ENCODE peak calls at places on chromosomes 11 and 22, in eight cellular contexts. C, T, K, V, S, P, X and B are unnamed samples.
A peak's percentile ranks its signal among the peaks of the same experiment; 100 is the strongest.

GRCh38 chr11:87180743-87181142 is 143.0 kb downstream of the TMEM135 start:
- DNase-seq in C (no peak), T (no peak), K (no peak), V (no peak), S (peak; percentile 65), P (peak; percentile 73), X (peak; percentile 43), B (no peak)

GRCh38 chr11:118921121-118921928 is 4.4 kb downstream of the BCL9L start:
- DNase-seq in C (no peak), T (peak; percentile 89), K (no peak), V (peak; percentile 66), S (peak; percentile 88), P (peak; percentile 98), X (peak; percentile 97), B (no peak)

GRCh38 chr11:1326435-1327063 is 17.1 kb upstream of the TOLLIP start:
- DNase-seq in C (no peak), T (no peak), K (no peak), V (no peak), S (peak; percentile 73), P (no peak), X (peak; percentile 69), B (no peak)

GRCh38 chr11:46288451-46288850 is 11.0 kb downstream of the CREB3L1 start:
- DNase-seq in C (no peak), T (no peak), K (no peak), V (no peak), S (no peak), P (no peak), X (no peak), B (no peak)

GRCh38 chr11:90847268-90847886 is 624.5 kb upstream of the CHORDC1 start:
- DNase-seq in C (no peak), T (no peak), K (no peak), V (no peak), S (no peak), P (no peak), X (no peak), B (no peak)

GRCh38 chr22:35310556-35311550 is 11.2 kb downstream of the TOM1 start:
- DNase-seq in C (no peak), T (no peak), K (no peak), V (no peak), S (no peak), P (no peak), X (no peak), B (no peak)

GRCh38 chr11:131065435-131066295 is 149.4 kb upstream of the SNX19 start:
- DNase-seq in C (no peak), T (no peak), K (no peak), V (no peak), S (no peak), P (no peak), X (no peak), B (no peak)

GRCh38 chr11:130202818-130203671 is 43.5 kb downstream of the ST14 start:
- DNase-seq in C (no peak), T (no peak), K (no peak), V (no peak), S (no peak), P (no peak), X (no peak), B (no peak)

GRCh38 chr11:71432761-71433647 is 15.2 kb downstream of the DHCR7 start:
- DNase-seq in C (no peak), T (no peak), K (no peak), V (no peak), S (no peak), P (peak; percentile 3), X (no peak), B (no peak)

GRCh38 chr11:92409956-92410355 is 185.3 kb downstream of the FAT3 start:
- DNase-seq in C (no peak), T (no peak), K (no peak), V (no peak), S (no peak), P (no peak), X (no peak), B (no peak)

GRCh38 chr11:92409347-92409746 is 184.7 kb downstream of the FAT3 start:
- DNase-seq in C (no peak), T (no peak), K (no peak), V (no peak), S (no peak), P (no peak), X (no peak), B (no peak)

GRCh38 chr11:92413757-92414513 is 189.3 kb downstream of the FAT3 start:
- DNase-seq in C (no peak), T (no peak), K (no peak), V (no peak), S (no peak), P (no peak), X (no peak), B (no peak)

GRCh38 chr11:92415246-92415645 is 190.6 kb downstream of the FAT3 start:
- DNase-seq in C (no peak), T (no peak), K (no peak), V (no peak), S (no peak), P (no peak), X (peak; percentile 5), B (no peak)

DNA sequence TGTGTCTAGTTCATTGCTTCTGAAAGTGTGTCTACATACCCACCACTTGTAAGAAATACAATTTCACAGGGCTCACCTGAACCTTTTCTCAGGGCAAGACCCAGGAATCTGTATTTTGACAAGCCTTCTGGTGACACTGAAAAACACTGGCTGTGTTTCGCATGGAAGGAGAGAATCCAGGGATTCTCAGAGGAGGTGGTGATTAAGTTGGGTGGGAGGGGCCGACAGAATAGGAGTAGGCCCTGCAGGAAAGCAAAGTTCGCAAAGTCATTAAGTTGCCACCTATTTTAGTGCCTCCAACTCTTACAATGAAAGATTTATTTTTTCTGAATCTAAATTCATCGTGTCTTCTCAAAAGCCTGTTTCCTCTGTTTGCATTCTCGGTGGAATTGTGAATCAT is 186.8 kb downstream of the FAT3 start:
- DNase-seq in C (no peak), T (no peak), K (no peak), V (no peak), S (no peak), P (no peak), X (no peak), B (no peak)
- H3K4me3 ChIP-seq in C (no peak overlapping the region), T (no peak overlapping the region), K (no peak overlapping the region), V (no peak overlapping the region), S (no peak overlapping the region), P (no peak overlapping the region), X (no peak overlapping the region), B (no peak overlapping the region)

DNA sequence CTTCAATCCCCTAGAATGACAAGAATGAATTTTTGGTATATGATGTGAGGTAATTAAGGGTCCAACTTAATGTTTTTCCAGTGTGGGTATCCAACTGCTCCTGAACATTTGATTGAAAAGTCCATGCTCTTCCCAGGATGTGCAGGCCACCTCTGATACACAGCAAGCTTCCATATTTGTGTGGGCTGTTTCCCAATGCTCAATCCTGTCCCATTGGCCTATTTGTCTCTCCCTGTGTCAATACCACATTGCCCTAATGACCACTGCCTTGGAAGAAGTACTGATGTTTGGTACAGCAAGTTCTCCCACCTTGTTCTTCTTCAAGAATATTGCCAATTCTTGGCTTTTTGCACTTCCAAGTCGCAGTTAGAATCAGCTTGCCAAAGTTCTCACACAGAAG is 42.9 kb downstream of the KCNQ1OT1 start:
- DNase-seq in C (no peak), T (no peak), K (no peak), V (no peak), S (no peak), P (no peak), X (no peak), B (no peak)
- H3K4me1 ChIP-seq in C (no peaks in the 10 kb centered on the region), T (no peaks in the 10 kb centered on the region), K (no peaks in the 10 kb centered on the region), V (peaks cover 18% of the 10 kb centered on the region), S (no peaks in the 10 kb centered on the region), P (peaks cover 6% of the 10 kb centered on the region), X (no peaks in the 10 kb centered on the region), B (no peaks in the 10 kb centered on the region)

DNA sequence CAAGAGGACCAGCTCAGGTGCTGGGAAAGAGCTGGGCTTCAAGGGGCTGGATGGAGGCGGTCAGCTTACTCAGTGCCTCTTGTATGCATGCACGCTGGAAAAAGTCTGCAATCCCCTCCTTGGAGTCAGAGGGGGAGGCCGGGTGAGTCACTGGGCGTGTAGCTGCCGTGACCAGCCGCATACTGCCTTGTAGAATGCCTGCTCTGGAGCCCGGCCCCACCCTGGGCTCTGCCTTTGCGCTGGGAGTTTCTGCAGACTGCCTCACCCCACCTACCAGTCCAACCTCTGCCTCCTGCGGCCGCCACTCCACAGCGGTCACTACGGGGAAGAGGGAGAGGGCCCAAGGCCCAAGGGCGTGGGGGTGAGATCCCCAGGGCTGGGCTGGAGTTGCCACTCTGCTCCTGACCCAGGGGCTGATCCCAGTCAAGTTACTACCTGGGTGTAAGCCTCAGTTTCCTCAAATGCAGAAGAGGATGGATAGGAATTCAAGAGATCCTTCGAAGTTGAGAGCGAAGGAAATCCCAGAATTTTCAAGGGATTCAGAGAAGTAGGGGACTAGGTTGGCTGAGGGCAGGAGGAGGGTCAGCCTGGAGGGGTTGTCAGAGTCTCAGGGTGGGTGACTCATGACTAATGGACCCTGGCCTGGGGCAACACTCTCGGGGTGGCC is 4.1 kb downstream of the MRGPRF start:
- DNase-seq in C (peak; percentile 93), T (peak; percentile 89), K (no peak), V (no peak), S (peak; percentile 99), P (peak; percentile 95), X (peak; percentile 98), B (no peak)
- H3K4me3 ChIP-seq in C (peak overlapping the region; percentile 81), T (no peak overlapping the region), K (no peak overlapping the region), V (no peak overlapping the region), S (no peak overlapping the region), P (no peak overlapping the region), X (peak overlapping the region; percentile 42), B (no peak overlapping the region)

DNA sequence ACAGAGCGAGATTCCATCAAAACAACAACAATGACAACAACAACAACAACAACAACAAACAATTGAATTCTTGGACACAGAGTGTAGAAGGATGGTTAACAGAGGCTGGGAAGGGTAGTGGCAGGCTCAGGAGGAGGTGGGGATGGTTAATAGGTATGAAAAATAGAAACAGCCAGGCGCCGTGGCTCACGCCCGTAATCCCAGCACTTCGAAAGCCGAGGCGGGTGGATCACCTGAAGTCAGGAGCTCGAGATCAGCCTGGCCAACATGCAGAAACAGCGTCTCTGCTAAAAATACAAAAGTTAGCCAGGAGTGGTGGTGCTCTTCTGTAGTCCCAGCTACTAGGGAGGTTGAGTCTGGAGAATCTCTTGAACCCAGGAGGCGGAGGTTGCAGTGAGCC is 122.9 kb upstream of the GRIA4 start:
- DNase-seq in C (no peak), T (no peak), K (no peak), V (no peak), S (no peak), P (no peak), X (no peak), B (no peak)
- H3K4me1 ChIP-seq in C (no peaks in the 10 kb centered on the region), T (no peaks in the 10 kb centered on the region), K (no peaks in the 10 kb centered on the region), V (no peaks in the 10 kb centered on the region), S (no peaks in the 10 kb centered on the region), P (peaks cover 6% of the 10 kb centered on the region), X (no peaks in the 10 kb centered on the region), B (no peaks in the 10 kb centered on the region)

GRCh38 chr11:65045728-65046127 is 4.7 kb downstream of the SAC3D1 start:
- DNase-seq in C (no peak), T (no peak), K (no peak), V (no peak), S (no peak), P (no peak), X (no peak), B (no peak)

GRCh38 chr11:65045061-65045460 is 4.1 kb downstream of the SAC3D1 start:
- DNase-seq in C (no peak), T (no peak), K (no peak), V (no peak), S (no peak), P (no peak), X (no peak), B (no peak)

GRCh38 chr11:65041206-65042035 is at the start of gene SAC3D1:
- DNase-seq in C (no peak), T (no peak), K (no peak), V (no peak), S (peak; percentile 17), P (no peak), X (no peak), B (peak; percentile 79)

GRCh38 chr11:65042899-65043298 is 1.9 kb downstream of the SAC3D1 start:
- DNase-seq in C (no peak), T (no peak), K (no peak), V (no peak), S (no peak), P (no peak), X (no peak), B (no peak)

GRCh38 chr11:65043881-65044501 is 3.0 kb downstream of the SAC3D1 start:
- DNase-seq in C (no peak), T (no peak), K (no peak), V (peak; percentile 9), S (peak; percentile 43), P (peak; percentile 29), X (peak; percentile 45), B (no peak)
- H3K4me3 ChIP-seq in C (no peak overlapping the region), T (no peak overlapping the region), K (no peak overlapping the region), V (no peak overlapping the region), S (no peak overlapping the region), P (no peak overlapping the region), X (no peak overlapping the region), B (no peak overlapping the region)